ENCODE peak calls at places on chromosomes 4 and X, in four cellular contexts. One of them, this sample, is unnamed.

GRCh38 chrX:126489141-126489540 is 63.5 kb downstream of the DCAF12L1 start:
- DNase-seq in lower lobe of right lung: no peak
- DNase-seq in fibroblast of lung: no peak
- DNase-seq in mammary epithelial cell: no peak
- DNase-seq in this sample: no peak

GRCh38 chr4:53192496-53192895 is 173.4 kb downstream of the SCFD2 start:
- DNase-seq in lower lobe of right lung: no peak
- DNase-seq in fibroblast of lung: no peak
- DNase-seq in mammary epithelial cell: no peak
- DNase-seq in this sample: no peak

GRCh38 chr4:17687237-17687857 is 72.9 kb downstream of the MED28 start:
- DNase-seq in mammary epithelial cell: no peak
- DNase-seq in lower lobe of right lung: no peak
- DNase-seq in fibroblast of lung: no peak
- DNase-seq in this sample: no peak

GRCh38 chr4:1082215-1083182 is 30.9 kb downstream of the RNF212 start:
- DNase-seq in fibroblast of lung: peak; percentile 81
- DNase-seq in mammary epithelial cell: peak; percentile 98
- DNase-seq in lower lobe of right lung: peak; percentile 86
- DNase-seq in this sample: peak; percentile 87

GRCh38 chr4:169485791-169486742 is 126.3 kb downstream of the NEK1 start:
- DNase-seq in mammary epithelial cell: peak; percentile 50
- DNase-seq in fibroblast of lung: peak; percentile 79
- DNase-seq in lower lobe of right lung: no peak
- DNase-seq in this sample: no peak

GRCh38 chr4:69073375-69073774 is 22.9 kb upstream of the UGT2B7 start:
- DNase-seq in mammary epithelial cell: no peak
- DNase-seq in fibroblast of lung: no peak
- DNase-seq in lower lobe of right lung: no peak
- DNase-seq in this sample: no peak

GRCh38 chr4:48275247-48275646 is 5.6 kb upstream of the TEC start:
- DNase-seq in lower lobe of right lung: no peak
- DNase-seq in mammary epithelial cell: peak; percentile 24
- DNase-seq in fibroblast of lung: peak; percentile 59
- DNase-seq in this sample: no peak

GRCh38 chrX:136525738-136526606 is 6.0 kb upstream of the VGLL1 start:
- DNase-seq in mammary epithelial cell: peak; percentile 59
- DNase-seq in lower lobe of right lung: peak; percentile 38
- DNase-seq in fibroblast of lung: peak; percentile 93
- DNase-seq in this sample: no peak

GRCh38 chr4:87258677-87259076 is 38.3 kb upstream of the KLHL8 start:
- DNase-seq in fibroblast of lung: no peak
- DNase-seq in lower lobe of right lung: no peak
- DNase-seq in mammary epithelial cell: no peak
- DNase-seq in this sample: no peak

GRCh38 chrX:106894392-106894909 is 8.7 kb downstream of the RIPPLY1 start:
- DNase-seq in mammary epithelial cell: peak; percentile 63
- DNase-seq in lower lobe of right lung: peak; percentile 46
- DNase-seq in fibroblast of lung: peak; percentile 77
- DNase-seq in this sample: no peak

GRCh38 chr4:153393397-153393796 is 48.9 kb downstream of the MND1 start:
- DNase-seq in mammary epithelial cell: no peak
- DNase-seq in lower lobe of right lung: peak; percentile 54
- DNase-seq in fibroblast of lung: peak; percentile 79
- DNase-seq in this sample: no peak

GRCh38 chrX:19904778-19905367 is 17.5 kb upstream of the SH3KBP1 start:
- DNase-seq in fibroblast of lung: peak; percentile 67
- DNase-seq in mammary epithelial cell: peak; percentile 54
- DNase-seq in lower lobe of right lung: no peak
- DNase-seq in this sample: no peak

GRCh38 chrX:10634681-10635161 is 14.3 kb upstream of the MID1 start:
- DNase-seq in fibroblast of lung: peak; percentile 78
- DNase-seq in lower lobe of right lung: no peak
- DNase-seq in mammary epithelial cell: peak; percentile 95
- DNase-seq in this sample: no peak

GRCh38 chr4:10003666-10004065 is 17.6 kb downstream of the SLC2A9 start:
- DNase-seq in mammary epithelial cell: peak; percentile 90
- DNase-seq in fibroblast of lung: no peak
- DNase-seq in lower lobe of right lung: no peak
- DNase-seq in this sample: no peak

GRCh38 chr4:9999956-10000551 is 21.2 kb downstream of the SLC2A9 start:
- DNase-seq in mammary epithelial cell: peak; percentile 75
- DNase-seq in lower lobe of right lung: no peak
- DNase-seq in fibroblast of lung: peak; percentile 17
- DNase-seq in this sample: no peak

GRCh38 chr4:10002278-10002677 is 19.0 kb downstream of the SLC2A9 start:
- DNase-seq in fibroblast of lung: no peak
- DNase-seq in mammary epithelial cell: no peak
- DNase-seq in lower lobe of right lung: no peak
- DNase-seq in this sample: no peak

GRCh38 chr4:10005632-10006031 is 15.7 kb downstream of the SLC2A9 start:
- DNase-seq in mammary epithelial cell: no peak
- DNase-seq in lower lobe of right lung: no peak
- DNase-seq in fibroblast of lung: no peak
- DNase-seq in this sample: no peak

GRCh38 chr4:10001757-10002156 is 19.5 kb downstream of the SLC2A9 start:
- DNase-seq in mammary epithelial cell: no peak
- DNase-seq in lower lobe of right lung: no peak
- DNase-seq in fibroblast of lung: no peak
- DNase-seq in this sample: no peak
- H3K27me3 ChIP-seq in mammary epithelial cell: no peaks in the 10 kb centered on the region
- H3K27me3 ChIP-seq in lower lobe of right lung: no peaks in the 10 kb centered on the region
- H3K27me3 ChIP-seq in fibroblast of lung: no peaks in the 10 kb centered on the region
- H3K27me3 ChIP-seq in this sample: no peaks in the 10 kb centered on the region

GRCh38 chrX:9362529-9362928 is 102.3 kb upstream of the TBL1X start:
- DNase-seq in fibroblast of lung: no peak
- DNase-seq in lower lobe of right lung: no peak
- DNase-seq in mammary epithelial cell: no peak
- DNase-seq in this sample: no peak
- H3K4me1 ChIP-seq in fibroblast of lung: no peaks in the 10 kb centered on the region
- H3K4me1 ChIP-seq in lower lobe of right lung: no peaks in the 10 kb centered on the region
- H3K4me1 ChIP-seq in mammary epithelial cell: no peaks in the 10 kb centered on the region
- H3K4me1 ChIP-seq in this sample: no peaks in the 10 kb centered on the region

GRCh38 chr4:80184053-80184790 is 13.1 kb upstream of the PRDM8 start:
- DNase-seq in fibroblast of lung: peak; percentile 79
- DNase-seq in mammary epithelial cell: peak; percentile 76
- DNase-seq in lower lobe of right lung: peak; percentile 89
- DNase-seq in this sample: peak; percentile 86
- H3K27me3 ChIP-seq in fibroblast of lung: no peaks in the 10 kb centered on the region
- H3K27me3 ChIP-seq in mammary epithelial cell: no peaks in the 10 kb centered on the region
- H3K27me3 ChIP-seq in lower lobe of right lung: peaks cover 44% of the 10 kb centered on the region
- H3K27me3 ChIP-seq in this sample: peaks cover 70% of the 10 kb centered on the region

DNA sequence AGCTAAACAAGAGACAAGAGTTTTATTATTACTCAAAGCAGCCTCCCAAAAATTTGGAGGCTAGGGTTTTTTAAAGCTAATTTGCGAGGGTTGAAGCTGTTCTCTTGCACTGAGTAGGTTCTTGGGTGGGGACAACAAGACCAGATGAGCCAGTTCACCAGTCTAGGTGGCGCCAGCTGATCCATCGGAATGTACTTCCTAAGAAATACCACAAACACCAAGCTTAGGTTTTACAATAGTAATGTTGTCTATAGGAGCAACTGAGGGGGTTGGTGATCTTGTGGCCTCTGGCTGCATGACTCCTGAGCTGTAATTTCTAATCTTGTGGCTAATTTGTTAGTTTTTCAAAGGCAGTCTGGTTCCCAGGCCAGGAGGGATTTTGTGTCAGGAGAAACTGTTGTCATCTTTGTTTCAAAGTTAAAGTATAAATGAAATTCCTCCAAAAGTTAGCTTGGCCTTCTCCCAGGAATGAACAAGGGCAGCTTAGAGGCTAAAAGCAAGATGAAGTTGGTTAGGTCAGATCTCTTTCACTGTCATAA is 130.6 kb downstream of the SLC7A11 start:
- DNase-seq in mammary epithelial cell: peak; percentile 71
- DNase-seq in lower lobe of right lung: no peak
- DNase-seq in fibroblast of lung: no peak
- DNase-seq in this sample: no peak
- H3K4me1 ChIP-seq in mammary epithelial cell: peaks cover 37% of the 10 kb centered on the region
- H3K4me1 ChIP-seq in lower lobe of right lung: no peaks in the 10 kb centered on the region
- H3K4me1 ChIP-seq in fibroblast of lung: no peaks in the 10 kb centered on the region
- H3K4me1 ChIP-seq in this sample: no peaks in the 10 kb centered on the region

DNA sequence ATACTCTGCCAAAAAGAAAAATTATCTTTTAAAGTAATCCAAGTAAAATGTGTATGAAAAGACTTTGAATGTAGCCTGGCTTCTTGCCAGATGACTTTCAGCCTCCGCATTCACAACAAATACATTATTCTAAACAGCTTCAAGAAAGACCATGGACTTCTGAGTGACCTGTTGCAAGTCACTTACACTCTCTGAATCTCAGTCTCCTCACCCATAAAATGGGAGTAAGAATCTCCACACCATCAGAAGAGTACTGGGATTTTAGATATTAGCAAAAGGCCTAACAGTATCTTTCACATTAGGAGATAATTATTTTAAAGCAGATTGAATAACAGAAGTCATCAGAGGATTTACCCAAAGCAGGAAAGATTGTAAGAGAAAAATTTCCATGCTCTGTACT is 2.4 kb downstream of the ADAMTS3 start:
- DNase-seq in lower lobe of right lung: no peak
- DNase-seq in mammary epithelial cell: no peak
- DNase-seq in fibroblast of lung: no peak
- DNase-seq in this sample: no peak
- H3K27me3 ChIP-seq in lower lobe of right lung: no peaks in the 10 kb centered on the region
- H3K27me3 ChIP-seq in mammary epithelial cell: peaks cover 3% of the 10 kb centered on the region
- H3K27me3 ChIP-seq in fibroblast of lung: no peaks in the 10 kb centered on the region
- H3K27me3 ChIP-seq in this sample: no peaks in the 10 kb centered on the region

This sample was measured in left lung.